ENCODE peak calls at places on chromosomes 6 and 20, in four cellular contexts. O, V, K and W are unnamed samples.

GRCh38 chr20:25245461-25245860 is 2.4 kb upstream of the PYGB start:
- DNase-seq in O (no peak), V (no peak), K (no peak), W (no peak)

GRCh38 chr6:8335371-8335770 is 100.0 kb downstream of the SLC35B3 start:
- DNase-seq in O (no peak), V (no peak), K (no peak), W (no peak)

GRCh38 chr20:49810491-49811190 is 2.0 kb upstream of the SLC9A8 start:
- DNase-seq in O (no peak), V (no peak), K (no peak), W (no peak)

GRCh38 chr6:133432021-133432989 is 191.1 kb downstream of the EYA4 start:
- DNase-seq in O (no peak), V (no peak), K (no peak), W (no peak)

GRCh38 chr6:89826029-89826528 is 3.6 kb upstream of the CASP8AP2 start:
- DNase-seq in O (no peak), V (peak), K (no peak), W (no peak)

GRCh38 chr20:54062812-54063280 is 7.5 kb downstream of the BCAS1 start:
- DNase-seq in O (peak), V (peak), K (peak), W (no peak)

GRCh38 chr6:149037026-149037734 is 280.3 kb upstream of the TAB2 start:
- DNase-seq in O (no peak), V (peak), K (no peak), W (peak)

GRCh38 chr6:51514396-51515051 is 572.9 kb downstream of the PKHD1 start:
- DNase-seq in O (peak), V (peak), K (no peak), W (no peak)

GRCh38 chr6:96975848-96976247 is 51.3 kb downstream of the KLHL32 start:
- DNase-seq in O (no peak), V (no peak), K (no peak), W (no peak)

GRCh38 chr6:124885171-124885570 is 77.1 kb upstream of the RNF217 start:
- DNase-seq in O (no peak), V (peak), K (no peak), W (no peak)

GRCh38 chr6:5078121-5078695 is 6.9 kb upstream of the PPP1R3G start:
- DNase-seq in O (no peak), V (peak), K (peak), W (no peak)

GRCh38 chr20:2446845-2447244 is 23.7 kb downstream of the SNRPB start:
- DNase-seq in O (no peak), V (no peak), K (no peak), W (no peak)

GRCh38 chr6:111844921-111845320 is 28.3 kb downstream of the FYN start:
- DNase-seq in O (no peak), V (peak), K (no peak), W (no peak)

GRCh38 chr6:36963451-36964290 is 9.1 kb downstream of the PI16 start:
- DNase-seq in O (no peak), V (no peak), K (peak), W (no peak)

GRCh38 chr6:11366934-11367637 is 134.6 kb upstream of the NEDD9 start:
- DNase-seq in O (no peak), V (no peak), K (peak), W (no peak)

GRCh38 chr6:5260111-5260620 is 584 bp downstream of the LYRM4 start:
- DNase-seq in O (peak), V (peak), K (peak), W (no peak)

GRCh38 chr20:60213126-60213893 is 255.1 kb downstream of the CDH26 start:
- DNase-seq in O (no peak), V (no peak), K (no peak), W (no peak)

GRCh38 chr6:133814797-133815196 is 74.1 kb upstream of the TCF21 start:
- DNase-seq in O (peak), V (peak), K (peak), W (no peak)

GRCh38 chr6:154925130-154925529 is 70.0 kb upstream of the TIAM2 start:
- DNase-seq in O (no peak), V (no peak), K (no peak), W (no peak)

GRCh38 chr6:135052939-135053338 is 1.7 kb downstream of the HBS1L start:
- DNase-seq in O (no peak), V (no peak), K (peak), W (no peak)

GRCh38 chr20:57568960-57569359 is 8.1 kb downstream of the PCK1 start:
- DNase-seq in O (no peak), V (no peak), K (no peak), W (no peak)

GRCh38 chr6:18226451-18226850 is 37.9 kb downstream of the DEK start:
- DNase-seq in O (peak), V (peak), K (no peak), W (peak)

GRCh38 chr6:139433647-139434419 is 59.4 kb upstream of the CITED2 start:
- DNase-seq in O (no peak), V (peak), K (no peak), W (no peak)

GRCh38 chr6:38349795-38350194 is 289.9 kb downstream of the BTBD9 start:
- DNase-seq in O (no peak), V (peak), K (no peak), W (peak)

GRCh38 chr20:7938058-7938457 is 2.2 kb downstream of the HAO1 start:
- DNase-seq in O (no peak), V (no peak), K (no peak), W (no peak)

GRCh38 chr6:137342607-137343186 is 123.5 kb upstream of the IFNGR1 start:
- DNase-seq in O (no peak), V (no peak), K (peak), W (no peak)

GRCh38 chr6:135506270-135506997 is 8.9 kb upstream of the AHI1 start:
- DNase-seq in O (peak), V (peak), K (peak), W (no peak)

GRCh38 chr6:75808507-75808906 is 59.5 kb downstream of the MYO6 start:
- DNase-seq in O (no peak), V (no peak), K (no peak), W (no peak)

GRCh38 chr6:11632795-11633511 is 95.4 kb downstream of the TMEM170B start:
- DNase-seq in O (no peak), V (peak), K (no peak), W (no peak)